ENCODE peak calls at places on chromosomes 13 and 19, in eight cellular contexts. Z, T, W, G, B, Q, L and C are unnamed samples.

GRCh38 chr19:2607712-2608601 is 94.5 kb downstream of the GNG7 start:
- DNase-seq in Z (peak; percentile 79), T (no peak), W (peak; percentile 93), G (peak; percentile 68), B (peak; percentile 95), Q (no peak), L (no peak), C (no peak)

GRCh38 chr19:39212377-39212742 is 8.3 kb upstream of the SYCN start:
- DNase-seq in Z (no peak), T (peak; percentile 76), W (peak; percentile 77), G (peak; percentile 79), B (peak; percentile 47), Q (no peak), L (peak; percentile 34), C (no peak)

GRCh38 chr13:92196566-92197256 is 798.3 kb downstream of the GPC5 start:
- DNase-seq in Z (no peak), T (no peak), W (no peak), G (no peak), B (no peak), Q (no peak), L (no peak), C (no peak)

GRCh38 chr13:106415427-106415826 is 120.0 kb downstream of the EFNB2 start:
- DNase-seq in Z (no peak), T (no peak), W (no peak), G (no peak), B (no peak), Q (no peak), L (no peak), C (no peak)

GRCh38 chr19:7415163-7415856 is 66.6 kb downstream of the ARHGEF18 start:
- DNase-seq in Z (no peak), T (peak; percentile 71), W (no peak), G (no peak), B (no peak), Q (no peak), L (no peak), C (peak; percentile 94)

GRCh38 chr19:4911314-4911713 is 2.0 kb downstream of the UHRF1 start:
- DNase-seq in Z (no peak), T (no peak), W (no peak), G (no peak), B (no peak), Q (no peak), L (peak; percentile 30), C (no peak)

GRCh38 chr13:93226065-93226622 is 463 bp upstream of the GPC6 start:
- DNase-seq in Z (no peak), T (no peak), W (no peak), G (no peak), B (no peak), Q (no peak), L (no peak), C (peak; percentile 54)

GRCh38 chr13:111209613-111210012 is 94.5 kb downstream of the ARHGEF7 start:
- DNase-seq in Z (no peak), T (no peak), W (no peak), G (no peak), B (no peak), Q (no peak), L (no peak), C (no peak)

GRCh38 chr13:51435002-51435578 is 17.7 kb downstream of the INTS6 start:
- DNase-seq in Z (no peak), T (peak; percentile 12), W (no peak), G (no peak), B (no peak), Q (no peak), L (peak; percentile 17), C (no peak)

GRCh38 chr19:58561373-58562125 is 3.1 kb upstream of the UBE2M start:
- DNase-seq in Z (no peak), T (no peak), W (no peak), G (no peak), B (no peak), Q (no peak), L (no peak), C (no peak)

GRCh38 chr13:26465954-26466353 is 91.5 kb upstream of the WASF3 start:
- DNase-seq in Z (no peak), T (no peak), W (no peak), G (no peak), B (no peak), Q (no peak), L (no peak), C (no peak)

GRCh38 chr13:65638572-65639168 is 1591.5 kb downstream of the PCDH9 start:
- DNase-seq in Z (no peak), T (peak; percentile 29), W (no peak), G (no peak), B (peak; percentile 16), Q (no peak), L (peak; percentile 53), C (peak; percentile 16)

GRCh38 chr19:1206733-1207301 is 1.2 kb downstream of the STK11 start:
- DNase-seq in Z (no peak), T (peak; percentile 40), W (peak; percentile 50), G (peak; percentile 48), B (peak; percentile 50), Q (no peak), L (no peak), C (peak; percentile 46)

GRCh38 chr13:27079421-27079958 is 92.1 kb downstream of the USP12 start:
- DNase-seq in Z (no peak), T (no peak), W (no peak), G (no peak), B (no peak), Q (no peak), L (no peak), C (peak; percentile 67)

GRCh38 chr13:111917086-111917485 is 149.9 kb upstream of the SOX1 start:
- DNase-seq in Z (no peak), T (no peak), W (no peak), G (no peak), B (no peak), Q (no peak), L (no peak), C (no peak)

GRCh38 chr19:51687791-51688664 is 5.1 kb upstream of the SPACA6 start:
- DNase-seq in Z (no peak), T (peak; percentile 73), W (no peak), G (no peak), B (no peak), Q (peak; percentile 39), L (peak; percentile 71), C (peak; percentile 46)

GRCh38 chr19:15666883-15667282 is 6.0 kb upstream of the CYP4F12 start:
- DNase-seq in Z (no peak), T (no peak), W (no peak), G (no peak), B (no peak), Q (no peak), L (no peak), C (no peak)

GRCh38 chr13:97856001-97856675 is 97.3 kb upstream of the IPO5 start:
- DNase-seq in Z (no peak), T (no peak), W (no peak), G (no peak), B (no peak), Q (peak; percentile 45), L (no peak), C (no peak)

GRCh38 chr19:38993271-38993670 is 17.7 kb upstream of the FBXO17 start:
- DNase-seq in Z (no peak), T (peak; percentile 68), W (no peak), G (no peak), B (no peak), Q (no peak), L (peak; percentile 80), C (no peak)

GRCh38 chr13:109647046-109647445 is 139.3 kb downstream of the IRS2 start:
- DNase-seq in Z (no peak), T (peak; percentile 36), W (no peak), G (no peak), B (no peak), Q (no peak), L (peak; percentile 85), C (peak; percentile 57)

GRCh38 chr19:45168767-45169351 is 8.1 kb upstream of the NKPD1 start:
- DNase-seq in Z (no peak), T (no peak), W (no peak), G (no peak), B (no peak), Q (no peak), L (no peak), C (no peak)

GRCh38 chr19:46674416-46675178 is 13.6 kb upstream of the DACT3 start:
- DNase-seq in Z (no peak), T (peak; percentile 61), W (no peak), G (no peak), B (no peak), Q (no peak), L (peak; percentile 22), C (no peak)

GRCh38 chr19:47158367-47158791 is 27.7 kb downstream of the SAE1 start:
- DNase-seq in Z (no peak), T (no peak), W (no peak), G (no peak), B (no peak), Q (no peak), L (peak; percentile 54), C (no peak)

GRCh38 chr19:56111601-56112312 is 9.3 kb downstream of the ZNF787 start:
- DNase-seq in Z (no peak), T (no peak), W (peak; percentile 46), G (peak; percentile 63), B (peak; percentile 93), Q (no peak), L (no peak), C (no peak)

GRCh38 chr13:44040070-44040753 is 160.5 kb downstream of the LACC1 start:
- DNase-seq in Z (no peak), T (no peak), W (no peak), G (no peak), B (no peak), Q (no peak), L (peak; percentile 31), C (no peak)

GRCh38 chr13:47175172-47175806 is 278.4 kb upstream of the HTR2A start:
- DNase-seq in Z (no peak), T (no peak), W (no peak), G (no peak), B (no peak), Q (no peak), L (peak; percentile 45), C (peak; percentile 7)

GRCh38 chr19:23706657-23707056 is 19.6 kb upstream of the ZNF675 start:
- DNase-seq in Z (no peak), T (no peak), W (no peak), G (no peak), B (no peak), Q (no peak), L (no peak), C (no peak)

GRCh38 chr19:36103842-36104552 is 6.9 kb upstream of the OVOL3 start:
- DNase-seq in Z (no peak), T (peak; percentile 38), W (no peak), G (no peak), B (no peak), Q (no peak), L (no peak), C (no peak)

GRCh38 chr19:13089139-13089856 is 13.4 kb downstream of the LYL1 start:
- DNase-seq in Z (no peak), T (peak; percentile 28), W (no peak), G (peak; percentile 43), B (peak; percentile 66), Q (no peak), L (no peak), C (no peak)